ENCODE peak calls at places on chromosomes 2 and 18, in eight cellular contexts. Q is CD4-positive, alpha-beta T cell; U is stimulated activated CD8-positive, alpha-beta memory T cell treated with anti-CD3 and anti-CD28 coated beads, Interleukin-4, amount 100 ng/mL, for 48 hours; I is neuronal stem cell; L is right cardiac atrium; V is HTR-8/SVneo; G is fibroblast of mammary gland; C is activated CD4-positive, alpha-beta T cell treated with anti-CD3 and anti-CD28 coated beads, Interleukin-2, amount 50 U/mL, for 48 hours. X is an unnamed sample.

GRCh38 chr2:37625781-37626548 is 45.5 kb downstream of the CDC42EP3 start:
- DNase-seq in V (no peak), Q (peak; percentile 68), L (no peak), G (no peak), I (no peak), C (peak; percentile 59), U (peak; percentile 59), X (peak; percentile 35)

GRCh38 chr2:230687498-230687897 is 25.1 kb upstream of the CAB39 start:
- DNase-seq in U (no peak), G (peak; percentile 62), C (no peak), L (no peak), Q (no peak), V (peak; percentile 69), I (no peak), X (no peak)

GRCh38 chr2:170212625-170213280 is 34.8 kb downstream of the MYO3B start:
- DNase-seq in L (no peak), U (no peak), I (no peak), V (no peak), Q (no peak), C (no peak), G (no peak), X (no peak)

GRCh38 chr2:10709290-10709939 is 12.0 kb upstream of the ATP6V1C2 start:
- DNase-seq in U (no peak), G (no peak), Q (no peak), V (peak; percentile 67), I (no peak), C (no peak), L (no peak), X (no peak)

GRCh38 chr2:169705927-169706326 is 11.7 kb downstream of the PHOSPHO2 start:
- DNase-seq in C (no peak), G (peak; percentile 54), V (no peak), Q (no peak), L (no peak), U (no peak), I (no peak), X (no peak)

GRCh38 chr2:42754021-42754775 is 9.7 kb downstream of the OXER1 start:
- DNase-seq in I (no peak), Q (no peak), C (no peak), L (no peak), V (no peak), U (no peak), G (peak; percentile 22), X (no peak)

GRCh38 chr18:48843596-48843995 is 107.2 kb downstream of the SMAD7 start:
- DNase-seq in C (no peak), G (no peak), V (no peak), U (no peak), L (no peak), I (no peak), Q (no peak), X (no peak)

GRCh38 chr2:38293152-38293865 is 83.8 kb downstream of the ATL2 start:
- DNase-seq in U (no peak), L (no peak), V (no peak), Q (no peak), C (no peak), I (no peak), G (no peak), X (no peak)

GRCh38 chr2:8525582-8526402 is 156.1 kb upstream of the ID2 start:
- DNase-seq in Q (no peak), I (no peak), V (peak; percentile 48), U (no peak), C (no peak), G (peak; percentile 26), L (peak; percentile 93), X (peak; percentile 96)

GRCh38 chr2:60806988-60807681 is 51.1 kb downstream of the PAPOLG start:
- DNase-seq in Q (no peak), V (peak; percentile 51), L (no peak), U (peak; percentile 72), G (peak; percentile 84), C (peak; percentile 76), I (no peak), X (no peak)

GRCh38 chr2:74894261-74895030 is 60.5 kb downstream of the HK2 start:
- DNase-seq in V (peak; percentile 39), L (no peak), G (peak; percentile 88), U (peak; percentile 20), I (no peak), C (no peak), Q (no peak), X (no peak)

GRCh38 chr2:27925640-27926472 is 35.3 kb downstream of the BABAM2 start:
- DNase-seq in I (no peak), C (no peak), U (no peak), G (no peak), Q (no peak), L (no peak), V (no peak), X (no peak)

GRCh38 chr2:40690036-40690435 is 238.1 kb upstream of the SLC8A1 start:
- DNase-seq in U (no peak), V (no peak), L (no peak), C (no peak), G (no peak), Q (no peak), I (no peak), X (no peak)

GRCh38 chr18:49094979-49095632 is 144.3 kb upstream of the SMAD7 start:
- DNase-seq in V (peak; percentile 20), C (no peak), L (no peak), U (no peak), Q (no peak), G (peak; percentile 94), I (no peak), X (no peak)

GRCh38 chr18:59996370-59996966 is 96.7 kb downstream of the PMAIP1 start:
- DNase-seq in G (peak; percentile 58), Q (no peak), V (peak; percentile 30), U (peak; percentile 41), I (no peak), C (peak; percentile 18), L (no peak), X (no peak)

GRCh38 chr2:29401994-29402393 is 286.8 kb downstream of the CLIP4 start:
- DNase-seq in U (no peak), V (no peak), L (no peak), Q (no peak), G (no peak), C (no peak), I (no peak), X (no peak)

GRCh38 chr2:216536725-216537124 is 38.1 kb downstream of the RPL37A start:
- DNase-seq in U (no peak), V (no peak), I (no peak), Q (no peak), G (peak; percentile 78), L (peak; percentile 67), C (no peak), X (no peak)

GRCh38 chr2:43251171-43251731 is 24.8 kb upstream of the ZFP36L2 start:
- DNase-seq in Q (no peak), I (no peak), L (no peak), G (peak; percentile 67), V (peak; percentile 45), U (no peak), C (no peak), X (no peak)

GRCh38 chr2:14587119-14587518 is 45.4 kb upstream of the LRATD1 start:
- DNase-seq in Q (no peak), C (no peak), L (no peak), V (peak; percentile 3), U (no peak), I (no peak), G (no peak), X (no peak)

GRCh38 chr2:191892391-191892790 is 45.5 kb upstream of the CAVIN2 start:
- DNase-seq in C (no peak), V (no peak), U (no peak), I (no peak), G (peak; percentile 97), L (no peak), Q (no peak), X (no peak)

GRCh38 chr2:187505064-187505672 is 49.1 kb downstream of the TFPI start:
- DNase-seq in I (no peak), U (no peak), V (no peak), G (no peak), L (no peak), C (no peak), Q (no peak), X (no peak)

GRCh38 chr2:216740557-216741222 is 45.3 kb upstream of the IGFBP5 start:
- DNase-seq in Q (no peak), C (no peak), L (peak; percentile 70), U (no peak), G (peak; percentile 59), V (no peak), I (no peak), X (no peak)

GRCh38 chr2:99101697-99102096 is 39.8 kb upstream of the C2orf15 start:
- DNase-seq in L (no peak), G (peak; percentile 54), U (no peak), C (no peak), I (no peak), V (peak; percentile 24), Q (no peak), X (no peak)

GRCh38 chr18:49024808-49025361 is 74.1 kb upstream of the SMAD7 start:
- DNase-seq in U (no peak), Q (no peak), I (no peak), C (no peak), V (no peak), G (no peak), L (peak; percentile 48), X (peak; percentile 43)

GRCh38 chr18:57807336-57808117 is 4.4 kb upstream of the ATP8B1 start:
- DNase-seq in Q (no peak), U (no peak), I (no peak), G (peak; percentile 81), V (no peak), L (no peak), C (no peak), X (no peak)

GRCh38 chr2:28074127-28074526 is 183.6 kb downstream of the BABAM2 start:
- DNase-seq in G (no peak), U (no peak), C (no peak), L (no peak), Q (no peak), I (no peak), V (no peak), X (no peak)

GRCh38 chr2:235506997-235507615 is 13.3 kb downstream of the AGAP1 start:
- DNase-seq in L (no peak), Q (no peak), U (no peak), G (no peak), V (no peak), C (no peak), I (no peak), X (no peak)